ENCODE peak calls at places on chromosomes 7 and 10, in six cellular contexts. Z is IMR-90, Y is H9, E is mesenchymal stem cell, U is H1, M is trophoblast cell. B is an unnamed sample.

GRCh38 chr7:145916776-145917175 is 199.8 kb upstream of the CNTNAP2 start:
- DNase-seq in Z (no peak), Y (no peak), E (no peak), U (no peak), M (no peak), B (no peak)

GRCh38 chr7:74726309-74727101 is 47.3 kb upstream of the NCF1 start:
- DNase-seq in Z (no peak), Y (no peak), E (no peak), U (no peak), M (no peak), B (no peak)

GRCh38 chr10:5606864-5607263 is 59.5 kb downstream of the ASB13 start:
- DNase-seq in Z (no peak), Y (no peak), E (no peak), U (no peak), M (no peak), B (no peak)

GRCh38 chr10:44386546-44387052 is 1.7 kb upstream of the CXCL12 start:
- DNase-seq in Z (peak), Y (peak), E (peak), U (no peak), M (peak), B (peak)

GRCh38 chr7:29853775-29854174 is 47.5 kb downstream of the WIPF3 start:
- DNase-seq in Z (no peak), Y (no peak), E (no peak), U (no peak), M (no peak), B (no peak)

GRCh38 chr7:39130740-39131538 is 153.2 kb downstream of the POU6F2 start:
- DNase-seq in Z (no peak), Y (no peak), E (no peak), U (no peak), M (peak), B (no peak)

GRCh38 chr10:124366343-124366742 is 52.4 kb downstream of the OAT start:
- DNase-seq in Z (no peak), Y (no peak), E (no peak), U (no peak), M (no peak), B (no peak)

GRCh38 chr7:42914726-42915045 is 2.8 kb upstream of the C7orf25 start:
- DNase-seq in Z (no peak), Y (no peak), E (no peak), U (no peak), M (no peak), B (no peak)

GRCh38 chr7:135281363-135281949 is 47.8 kb downstream of the STRA8 start:
- DNase-seq in Z (peak), Y (peak), E (peak), U (peak), M (peak), B (peak)

GRCh38 chr10:117175215-117175900 is 21.9 kb upstream of the KCNK18 start:
- DNase-seq in Z (no peak), Y (peak), E (peak), U (no peak), M (peak), B (no peak)

GRCh38 chr10:36681751-36682633 is 443.4 kb upstream of the ANKRD30A start:
- DNase-seq in Z (peak), Y (no peak), E (peak), U (no peak), M (no peak), B (no peak)

GRCh38 chr7:94400022-94400421 is 5.3 kb downstream of the COL1A2 start:
- DNase-seq in Z (no peak), Y (no peak), E (no peak), U (no peak), M (no peak), B (no peak)

GRCh38 chr7:157088136-157088535 is 50.6 kb upstream of the UBE3C start:
- DNase-seq in Z (no peak), Y (no peak), E (no peak), U (no peak), M (no peak), B (no peak)

GRCh38 chr7:44324204-44325126 is 929 bp downstream of the CAMK2B start:
- DNase-seq in Z (no peak), Y (no peak), E (no peak), U (no peak), M (no peak), B (no peak)

GRCh38 chr10:18238875-18239485 is 98.8 kb downstream of the CACNB2 start:
- DNase-seq in Z (peak), Y (no peak), E (peak), U (no peak), M (peak), B (no peak)

GRCh38 chr7:128157906-128158305 is 83.2 kb upstream of the LEP start:
- DNase-seq in Z (no peak), Y (no peak), E (no peak), U (no peak), M (no peak), B (no peak)

GRCh38 chr7:137073571-137074325 is 205.3 kb downstream of the CHRM2 start:
- DNase-seq in Z (peak), Y (no peak), E (peak), U (no peak), M (peak), B (no peak)

GRCh38 chr10:94104316-94105060 is 110.8 kb downstream of the PLCE1 start:
- DNase-seq in Z (peak), Y (no peak), E (peak), U (no peak), M (no peak), B (no peak)

GRCh38 chr7:30906520-30907240 is 5.0 kb upstream of the AQP1 start:
- DNase-seq in Z (peak), Y (no peak), E (no peak), U (no peak), M (no peak), B (no peak)

GRCh38 chr7:50837965-50838364 is 55.3 kb upstream of the GRB10 start:
- DNase-seq in Z (peak), Y (no peak), E (no peak), U (no peak), M (no peak), B (no peak)

GRCh38 chr7:156776527-156776926 is 116.5 kb downstream of the LMBR1 start:
- DNase-seq in Z (no peak), Y (no peak), E (no peak), U (no peak), M (no peak), B (no peak)

GRCh38 chr10:42988517-42989395 is 88.1 kb upstream of the RET start:
- DNase-seq in Z (no peak), Y (no peak), E (no peak), U (no peak), M (no peak), B (no peak)

GRCh38 chr10:62665771-62666170 is 138.7 kb upstream of the ADO start:
- DNase-seq in Z (no peak), Y (no peak), E (no peak), U (no peak), M (no peak), B (no peak)

GRCh38 chr10:86961481-86962091 is 3.2 kb downstream of the SNCG start:
- DNase-seq in Z (peak), Y (no peak), E (no peak), U (no peak), M (no peak), B (no peak)

GRCh38 chr10:132130286-132131265 is 56.2 kb upstream of the DPYSL4 start:
- DNase-seq in Z (no peak), Y (no peak), E (no peak), U (no peak), M (no peak), B (no peak)

GRCh38 chr10:5566606-5567005 is 41.8 kb downstream of the CALML3 start:
- DNase-seq in Z (peak), Y (no peak), E (no peak), U (no peak), M (peak), B (no peak)

GRCh38 chr10:4652111-4653010 is 173.6 kb upstream of the AKR1E2 start:
- DNase-seq in Z (no peak), Y (no peak), E (peak), U (no peak), M (no peak), B (no peak)

GRCh38 chr7:41996381-41997035 is 240.5 kb downstream of the GLI3 start:
- DNase-seq in Z (peak), Y (no peak), E (peak), U (no peak), M (peak), B (no peak)

GRCh38 chr10:88042162-88043100 is 179.0 kb downstream of the PTEN start:
- DNase-seq in Z (peak), Y (peak), E (peak), U (no peak), M (peak), B (no peak)

GRCh38 chr7:111954474-111955311 is 251.5 kb downstream of the DOCK4 start:
- DNase-seq in Z (no peak), Y (no peak), E (peak), U (no peak), M (no peak), B (no peak)

GRCh38 chr10:89357096-89357495 is 20.8 kb upstream of the IFIT1B start:
- DNase-seq in Z (no peak), Y (no peak), E (no peak), U (no peak), M (no peak), B (no peak)

GRCh38 chr10:94219829-94220228 is 142.9 kb downstream of the NOC3L start:
- DNase-seq in Z (peak), Y (no peak), E (no peak), U (no peak), M (no peak), B (no peak)

GRCh38 chr10:75074711-75075445 is 36.6 kb upstream of the SAMD8 start:
- DNase-seq in Z (no peak), Y (no peak), E (no peak), U (no peak), M (no peak), B (no peak)

GRCh38 chr10:12675171-12675570 is 325.8 kb downstream of the CAMK1D start:
- DNase-seq in Z (no peak), Y (no peak), E (no peak), U (no peak), M (no peak), B (no peak)

GRCh38 chr10:73060738-73061635 is 35.7 kb downstream of the P4HA1 start:
- DNase-seq in Z (peak), Y (no peak), E (peak), U (no peak), M (peak), B (peak)

GRCh38 chr10:7872041-7872442 is 53.7 kb downstream of the TAF3 start:
- DNase-seq in Z (peak), Y (no peak), E (peak), U (no peak), M (peak), B (peak)

GRCh38 chr10:89481662-89482061 is 53.7 kb downstream of the SLC16A12 start:
- DNase-seq in Z (peak), Y (no peak), E (peak), U (no peak), M (peak), B (no peak)

DNA sequence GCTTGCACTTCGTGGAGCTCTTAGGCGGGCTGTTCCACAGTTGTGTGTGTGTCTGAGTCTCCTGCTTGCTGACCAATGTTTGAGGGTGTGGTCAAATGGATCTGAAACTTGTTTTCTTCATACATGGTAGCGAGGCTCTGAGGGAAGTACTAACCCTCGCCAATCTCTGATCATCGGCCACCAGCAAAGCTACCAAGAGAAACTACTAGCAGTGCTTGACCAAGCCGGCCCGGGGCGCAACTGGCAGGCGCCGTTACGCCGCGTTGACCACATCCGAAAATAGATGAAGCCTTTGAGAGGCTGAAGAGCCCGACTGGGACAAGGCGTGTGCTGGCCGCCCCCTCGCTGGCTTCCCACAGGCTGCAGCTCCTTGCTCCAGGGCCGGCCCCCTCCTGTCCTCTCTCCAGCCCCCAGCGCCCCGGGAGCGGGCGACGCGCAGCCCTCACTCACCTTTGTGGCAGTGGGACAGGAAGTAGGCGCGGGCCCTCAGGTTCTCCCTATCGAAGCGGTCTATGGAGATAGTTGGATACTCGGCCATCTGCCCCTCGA is 370 bp downstream of the DCLRE1C start:
- DNase-seq in Z (peak), Y (no peak), E (peak), U (no peak), M (peak), B (no peak)
- H3K18ac ChIP-seq in Z (no peak), Y (no peak), E (peak), U (peak), M (peak), B (peak)

GRCh38 chr10:95290801-95291633 is at the start of gene PDLIM1:
- DNase-seq in Z (peak), Y (peak), E (peak), U (no peak), M (peak), B (no peak)
- H2BK5ac ChIP-seq in Z (peak), Y (no peak), E (peak), U (peak), M (peak), B (no peak)

GRCh38 chr10:129875993-129876727 is 87.9 kb downstream of the EBF3 start:
- DNase-seq in Z (no peak), Y (no peak), E (no peak), U (no peak), M (no peak), B (no peak)

GRCh38 chr10:129873351-129873750 is 90.7 kb downstream of the EBF3 start:
- DNase-seq in Z (no peak), Y (no peak), E (no peak), U (no peak), M (no peak), B (no peak)

GRCh38 chr10:129880191-129880590 is 83.9 kb downstream of the EBF3 start:
- DNase-seq in Z (no peak), Y (no peak), E (no peak), U (no peak), M (no peak), B (no peak)

GRCh38 chr10:129881641-129882040 is 82.4 kb downstream of the EBF3 start:
- DNase-seq in Z (no peak), Y (no peak), E (no peak), U (no peak), M (no peak), B (no peak)

DNA sequence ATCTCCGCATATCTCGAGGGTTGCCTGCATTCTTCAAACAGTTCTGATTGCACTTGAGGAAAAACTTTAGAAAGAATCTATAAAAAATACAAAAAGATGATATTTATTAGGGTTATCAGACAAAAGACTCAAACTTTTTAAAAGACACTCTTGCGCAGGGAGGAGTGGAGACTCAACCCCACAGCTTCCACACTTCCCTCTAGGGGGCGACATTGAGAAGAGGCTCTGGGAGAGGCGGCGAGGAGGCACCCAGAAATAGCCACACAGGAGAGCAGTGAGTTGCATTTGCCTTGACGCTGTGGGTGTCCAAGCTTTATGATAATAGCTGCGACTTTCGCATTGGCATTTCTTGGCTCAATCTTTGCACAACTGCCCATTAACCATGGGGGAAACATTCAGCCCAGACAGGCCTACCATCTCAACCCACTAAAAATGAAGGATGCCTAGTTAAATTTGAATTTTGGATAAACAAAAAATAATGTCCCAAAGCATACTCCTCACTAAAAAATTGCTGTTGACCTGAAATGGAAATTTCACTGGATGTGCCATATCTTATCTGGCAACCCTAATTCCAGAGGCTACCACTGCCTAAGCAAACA is 86.2 kb downstream of the EBF3 start:
- DNase-seq in Z (no peak), Y (peak), E (no peak), U (no peak), M (peak), B (no peak)
- H3K14ac ChIP-seq in Z (no peak), Y (no peak), E (no peak), U (no peak), M (no peak), B (no peak)

GRCh38 chr7:151137076-151137611 is 30.4 kb downstream of the GBX1 start:
- DNase-seq in Z (no peak), Y (no peak), E (no peak), U (no peak), M (no peak), B (no peak)
- H3K18ac ChIP-seq in Z (no peak), Y (no peak), E (no peak), U (no peak), M (no peak), B (no peak)

GRCh38 chr10:96130326-96130758 is 245 bp downstream of the ZNF518A start:
- DNase-seq in Z (peak), Y (peak), E (peak), U (peak), M (peak), B (no peak)
- H2BK5ac ChIP-seq in Z (peak), Y (no peak), E (peak), U (peak), M (peak), B (peak)

GRCh38 chr10:97740613-97741012 is 3.7 kb downstream of the ZFYVE27 start:
- DNase-seq in Z (no peak), Y (no peak), E (no peak), U (no peak), M (no peak), B (no peak)
- H3K14ac ChIP-seq in Z (no peak), Y (no peak), E (no peak), U (no peak), M (no peak), B (no peak)

GRCh38 chr7:142813699-142814098 is 41.2 kb upstream of the EPHB6 start:
- DNase-seq in Z (no peak), Y (no peak), E (no peak), U (no peak), M (no peak), B (no peak)
- H3K18ac ChIP-seq in Z (no peak), Y (no peak), E (no peak), U (peak), M (no peak), B (no peak)